ENCODE peak calls at places on chromosomes 3 and 15, in six cellular contexts. M is GM12878, T is left ventricle myocardium inferior, O is tibial nerve, S is AG04450, V is H1. J is an unnamed sample.

GRCh38 chr15:57375827-57376694 is at the start of gene CGNL1:
- DNase-seq in O (no peak), T (peak; percentile 39), S (no peak), V (no peak), M (no peak), J (no peak)

GRCh38 chr3:19576343-19576742 is 357.7 kb downstream of the EFHB start:
- DNase-seq in O (no peak), T (no peak), V (no peak), S (no peak), M (no peak), J (no peak)

GRCh38 chr3:158847885-158848284 is 46.0 kb downstream of the MFSD1 start:
- DNase-seq in V (no peak), T (no peak), S (no peak), M (no peak), O (no peak), J (no peak)

GRCh38 chr15:99305761-99306505 is 54.7 kb downstream of the LRRC28 start:
- DNase-seq in S (peak; percentile 78), V (no peak), M (no peak), O (peak; percentile 46), T (peak; percentile 59), J (no peak)

GRCh38 chr15:23857028-23857641 is 170.0 kb upstream of the NDN start:
- DNase-seq in O (peak; percentile 61), V (no peak), M (no peak), S (no peak), T (no peak), J (no peak)

GRCh38 chr3:153927107-153927506 is 194.1 kb upstream of the ARHGEF26 start:
- DNase-seq in S (peak; percentile 16), T (no peak), V (no peak), O (peak; percentile 10), M (peak; percentile 2), J (no peak)

GRCh38 chr3:129616291-129616690 is 9.8 kb upstream of the PLXND1 start:
- DNase-seq in M (no peak), O (no peak), S (no peak), V (no peak), T (no peak), J (no peak)

GRCh38 chr3:106056919-106057318 is 188.1 kb upstream of the CBLB start:
- DNase-seq in V (no peak), S (no peak), T (no peak), M (no peak), O (no peak), J (no peak)

GRCh38 chr3:48504051-48504946 is at the start of gene SHISA5:
- DNase-seq in T (peak; percentile 88), S (no peak), V (no peak), O (peak; percentile 72), M (no peak), J (peak; percentile 29)

GRCh38 chr3:11565492-11565891 is 78.2 kb downstream of the VGLL4 start:
- DNase-seq in T (no peak), V (no peak), M (no peak), S (no peak), O (no peak), J (no peak)

GRCh38 chr15:70324001-70324974 is 226.6 kb upstream of the TLE3 start:
- DNase-seq in S (peak; percentile 39), V (no peak), M (no peak), T (no peak), O (no peak), J (no peak)

GRCh38 chr3:64708456-64708855 is 20.7 kb upstream of the ADAMTS9 start:
- DNase-seq in M (no peak), T (no peak), V (no peak), S (no peak), O (no peak), J (no peak)

GRCh38 chr3:181432992-181433391 is 278.7 kb upstream of the SOX2 start:
- DNase-seq in V (no peak), T (no peak), O (no peak), M (no peak), S (no peak), J (no peak)

GRCh38 chr3:65532164-65532563 is 506.6 kb downstream of the MAGI1 start:
- DNase-seq in V (no peak), M (no peak), T (no peak), O (no peak), S (no peak), J (no peak)

GRCh38 chr15:80660114-80660513 is 35.0 kb upstream of the ABHD17C start:
- DNase-seq in O (no peak), S (no peak), T (no peak), M (no peak), V (no peak), J (no peak)

GRCh38 chr3:81965696-81966095 is 204.3 kb upstream of the GBE1 start:
- DNase-seq in S (no peak), O (no peak), M (no peak), T (no peak), V (no peak), J (no peak)

GRCh38 chr3:94303897-94304296 is 241.0 kb downstream of the NSUN3 start:
- DNase-seq in S (no peak), O (peak; percentile 8), T (peak; percentile 20), M (no peak), V (no peak), J (no peak)

GRCh38 chr3:182234881-182235280 is 523.2 kb downstream of the SOX2 start:
- DNase-seq in S (no peak), O (no peak), M (no peak), T (no peak), V (no peak), J (no peak)

GRCh38 chr3:9881440-9881839 is 1.4 kb upstream of the CIDEC start:
- DNase-seq in M (no peak), V (no peak), O (no peak), T (no peak), S (no peak), J (no peak)

GRCh38 chr3:29747991-29748390 is 467.1 kb downstream of the RBMS3 start:
- DNase-seq in M (no peak), T (no peak), S (no peak), V (no peak), O (no peak), J (no peak)

GRCh38 chr3:185658504-185658912 is 72.4 kb downstream of the SENP2 start:
- DNase-seq in M (no peak), O (peak; percentile 90), T (peak; percentile 48), S (peak; percentile 94), V (no peak), J (no peak)

GRCh38 chr3:88150371-88150770 is 612 bp downstream of the C3orf38 start:
- DNase-seq in M (no peak), V (no peak), O (no peak), S (no peak), T (no peak), J (no peak)

GRCh38 chr3:132205609-132206008 is 111.6 kb upstream of the ACP3 start:
- DNase-seq in S (no peak), V (no peak), T (no peak), M (no peak), O (no peak), J (no peak)

GRCh38 chr3:25426408-25426807 is 1.7 kb upstream of the RARB start:
- DNase-seq in V (no peak), M (no peak), O (no peak), S (no peak), T (no peak), J (no peak)

GRCh38 chr3:177835917-177836316 is 638.6 kb upstream of the TBL1XR1 start:
- DNase-seq in T (no peak), V (no peak), O (no peak), S (peak; percentile 83), M (no peak), J (no peak)

GRCh38 chr15:60695713-60696522 is 217.0 kb upstream of the ICE2 start:
- DNase-seq in T (no peak), V (no peak), M (no peak), O (no peak), S (no peak), J (no peak)

GRCh38 chr15:65189102-65189740 is 4.1 kb upstream of the CLPX start:
- DNase-seq in O (peak; percentile 37), T (no peak), M (no peak), V (peak; percentile 21), S (no peak), J (no peak)
- TF ChIP-seq CTCF in O (peak; percentile 78), T (peak; percentile 75), M (peak; percentile 84), V (peak; percentile 83), S (peak; percentile 89), J (no peak)

GRCh38 chr3:44001072-44001471 is 240.6 kb upstream of the TOPAZ1 start:
- DNase-seq in V (no peak), O (no peak), S (no peak), M (no peak), T (no peak), J (no peak)
- H3K27me3 ChIP-seq in V (peaks cover 16% of the 10 kb centered on the region), O (peaks cover 67% of the 10 kb centered on the region), S (peaks cover 40% of the 10 kb centered on the region), M (peaks cover 11% of the 10 kb centered on the region), T (peaks cover 100% of the 10 kb centered on the region), J (peaks cover 87% of the 10 kb centered on the region)

GRCh38 chr3:72862314-72863090 is 14.3 kb upstream of the SHQ1 start:
- DNase-seq in T (no peak), S (no peak), O (no peak), V (no peak), M (no peak), J (no peak)
- TF ChIP-seq CTCF in T (no peak), S (no peak), O (no peak), V (no peak), M (no peak), J (no peak)

DNA sequence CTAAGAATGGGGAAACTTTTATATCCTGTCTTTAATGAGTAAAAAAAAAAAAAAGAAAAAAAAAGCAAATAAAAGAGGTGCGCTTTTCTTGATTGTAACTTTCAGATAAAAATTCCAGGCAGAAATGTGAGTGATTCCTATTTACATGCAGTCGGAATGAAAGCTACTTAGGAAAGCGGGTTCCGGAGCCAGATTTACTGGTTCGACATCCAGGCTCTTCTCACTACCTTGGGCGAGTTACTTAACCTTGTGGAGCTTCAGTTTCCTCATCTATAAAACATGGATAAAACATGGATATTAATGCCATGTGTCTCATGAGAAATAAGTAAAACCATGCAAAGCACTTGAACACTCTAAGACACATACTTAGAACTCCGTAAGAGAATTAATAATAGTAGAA is 169.2 kb downstream of the TP63 start:
- DNase-seq in S (no peak), T (no peak), V (no peak), M (no peak), O (no peak), J (no peak)
- H3K27me3 ChIP-seq in S (no peaks in the 10 kb centered on the region), T (no peaks in the 10 kb centered on the region), V (peaks cover 1% of the 10 kb centered on the region), M (no peaks in the 10 kb centered on the region), O (no peaks in the 10 kb centered on the region), J (no peaks in the 10 kb centered on the region)

GRCh38 chr15:75361989-75362641 is 6.3 kb downstream of the MAN2C1 start:
- DNase-seq in S (no peak), T (no peak), V (no peak), M (no peak), O (no peak), J (no peak)
- TF ChIP-seq CTCF in S (no peak), T (no peak), V (no peak), M (no peak), O (no peak), J (no peak)

GRCh38 chr15:51189579-51190397 is 95.1 kb upstream of the TNFAIP8L3 start:
- DNase-seq in V (no peak), T (no peak), S (no peak), M (no peak), O (no peak), J (no peak)
- H3K27me3 ChIP-seq in V (no peaks in the 10 kb centered on the region), T (peaks cover 13% of the 10 kb centered on the region), S (peaks cover 29% of the 10 kb centered on the region), M (no peaks in the 10 kb centered on the region), O (no peaks in the 10 kb centered on the region), J (peaks cover 12% of the 10 kb centered on the region)

GRCh38 chr15:45372032-45372995 is 6.0 kb downstream of the GATM start:
- DNase-seq in M (no peak), V (no peak), S (no peak), T (no peak), O (no peak), J (no peak)
- TF ChIP-seq CTCF in M (no peak), V (no peak), S (no peak), T (peak; percentile 14), O (no peak), J (no peak)

GRCh38 chr15:64773606-64774555 is 1.5 kb downstream of the RBPMS2 start:
- DNase-seq in O (no peak), S (no peak), M (no peak), T (no peak), V (no peak), J (no peak)
- H3K27me3 ChIP-seq in O (peaks cover 9% of the 10 kb centered on the region), S (peaks cover 32% of the 10 kb centered on the region), M (peaks cover 10% of the 10 kb centered on the region), T (peaks cover 7% of the 10 kb centered on the region), V (no peaks in the 10 kb centered on the region), J (peaks cover 26% of the 10 kb centered on the region)